ENCODE peak calls at places on chromosomes 7 and 10, in ten cellular contexts. A, V, M, C, P, O, I, N, L and R are unnamed samples.

GRCh38 chr10:77493851-77494788 is 143.5 kb downstream of the KCNMA1 start:
- DNase-seq in N (no peak), I (peak), P (no peak), M (no peak), A (peak), V (peak), C (no peak), L (peak), O (peak), R (peak)

GRCh38 chr7:66967029-66967428 is 28.4 kb downstream of the SBDS start:
- DNase-seq in C (no peak), P (no peak), O (no peak), A (no peak), M (no peak), L (no peak), N (no peak), I (no peak), V (no peak), R (no peak)

GRCh38 chr7:149093228-149093627 is 2.7 kb upstream of the ZNF786 start:
- DNase-seq in O (no peak), I (no peak), C (no peak), P (no peak), V (no peak), M (no peak), A (peak), N (no peak), L (peak), R (no peak)

GRCh38 chr7:155764432-155764798 is 47.8 kb downstream of the SHH start:
- DNase-seq in L (no peak), C (no peak), P (no peak), V (no peak), A (no peak), N (no peak), O (no peak), M (no peak), I (no peak), R (no peak)

GRCh38 chr7:149524399-149524798 is 26.8 kb upstream of the ZNF746 start:
- DNase-seq in O (no peak), I (peak), L (no peak), C (no peak), N (no peak), V (no peak), M (no peak), A (no peak), P (no peak), R (peak)

GRCh38 chr10:7302393-7303054 is 108.3 kb downstream of the SFMBT2 start:
- DNase-seq in A (no peak), L (no peak), P (no peak), N (no peak), O (peak), C (no peak), V (no peak), M (no peak), I (no peak), R (no peak)

GRCh38 chr7:118648002-118648401 is 423.5 kb downstream of the ANKRD7 start:
- DNase-seq in O (no peak), I (no peak), L (no peak), M (no peak), V (no peak), N (no peak), C (no peak), P (no peak), A (no peak), R (no peak)

GRCh38 chr7:102890292-102890970 is 22.4 kb upstream of the LRRC17 start:
- DNase-seq in O (peak), P (no peak), V (no peak), N (no peak), L (peak), C (no peak), I (no peak), A (no peak), M (no peak), R (peak)

GRCh38 chr10:52216852-52217251 is 97.2 kb upstream of the DKK1 start:
- DNase-seq in P (no peak), I (peak), O (peak), N (no peak), C (no peak), V (no peak), M (no peak), A (peak), L (no peak), R (peak)

GRCh38 chr10:66586073-66586472 is 339.8 kb upstream of the LRRTM3 start:
- DNase-seq in O (peak), L (no peak), M (no peak), P (no peak), N (peak), I (no peak), A (no peak), V (no peak), C (no peak), R (peak)

GRCh38 chr10:66591865-66592264 is 334.0 kb upstream of the LRRTM3 start:
- DNase-seq in I (peak), V (no peak), P (no peak), L (no peak), A (no peak), C (no peak), M (no peak), O (peak), N (no peak), R (peak)

GRCh38 chr10:66587680-66588050 is 338.2 kb upstream of the LRRTM3 start:
- DNase-seq in M (no peak), L (no peak), I (no peak), C (no peak), N (no peak), A (no peak), P (no peak), V (no peak), O (no peak), R (no peak)

GRCh38 chr10:66586897-66587679 is 338.7 kb upstream of the LRRTM3 start:
- DNase-seq in N (no peak), L (no peak), O (no peak), I (no peak), P (no peak), C (no peak), M (no peak), A (no peak), V (no peak), R (no peak)
- TF ChIP-seq CTCF in N (no peak), L (no peak), O (no peak), I (no peak), P (no peak), C (no peak), M (no peak), A (no peak), V (no peak), R (no peak)

DNA sequence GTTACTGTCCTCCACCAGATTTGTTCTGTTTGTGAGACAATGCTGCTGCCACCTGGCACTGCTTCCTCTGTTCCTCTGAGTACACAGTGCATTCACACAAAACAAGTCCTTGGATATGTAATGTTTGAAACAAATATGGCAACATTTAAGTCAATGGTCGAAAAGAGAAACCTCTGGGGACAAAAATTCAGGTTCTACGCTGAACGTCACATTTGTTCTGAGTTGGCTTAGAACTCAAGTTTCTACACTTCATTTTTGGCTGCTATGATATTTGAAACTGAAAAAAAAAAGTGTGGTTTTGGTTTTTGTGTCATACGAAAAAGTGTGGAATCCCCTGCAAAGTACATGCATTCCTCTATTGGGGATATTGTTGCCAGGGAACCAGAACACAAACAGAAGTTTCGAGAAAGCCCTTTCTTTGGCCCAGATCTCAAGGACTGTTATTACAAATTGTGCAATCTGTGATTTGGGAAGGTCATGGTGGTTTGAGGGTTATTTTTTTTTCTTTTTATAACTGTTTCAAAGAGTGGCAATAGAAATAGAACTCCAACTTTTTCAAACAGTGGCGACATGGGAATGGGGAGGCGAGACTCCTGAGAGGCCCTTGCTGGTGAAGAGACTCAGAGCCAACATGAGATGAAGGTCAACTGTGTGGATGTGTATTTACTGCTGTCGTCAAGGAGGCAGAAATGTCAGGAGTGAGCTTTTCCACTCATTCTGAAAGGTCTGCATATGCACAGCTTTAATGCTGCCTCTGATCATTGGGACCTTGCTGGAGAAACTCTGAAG is 127.5 kb downstream of the CUBN start:
- DNase-seq in A (peak), P (peak), O (peak), I (no peak), L (no peak), N (no peak), V (no peak), C (peak), M (peak), R (peak)
- H3K4me3 ChIP-seq in A (no peak), P (no peak), O (no peak), I (no peak), L (no peak), N (no peak), V (no peak), C (no peak), M (no peak), R (no peak)

GRCh38 chr10:95214369-95214768 is 20.3 kb downstream of the ACSM6 start:
- DNase-seq in L (no peak), P (no peak), C (peak), N (no peak), V (no peak), O (no peak), M (no peak), A (no peak), I (no peak), R (no peak)

GRCh38 chr10:95211606-95212279 is 17.7 kb downstream of the ACSM6 start:
- DNase-seq in C (no peak), A (no peak), M (no peak), V (no peak), I (no peak), P (no peak), N (no peak), L (no peak), O (peak), R (no peak)

GRCh38 chr10:95209509-95210127 is 15.6 kb downstream of the ACSM6 start:
- DNase-seq in V (no peak), A (no peak), I (no peak), M (no peak), L (no peak), O (no peak), C (no peak), P (no peak), N (no peak), R (no peak)

GRCh38 chr10:95214793-95215192 is 20.8 kb downstream of the ACSM6 start:
- DNase-seq in C (peak), A (no peak), V (no peak), N (no peak), P (no peak), L (no peak), M (no peak), I (peak), O (peak), R (no peak)

DNA sequence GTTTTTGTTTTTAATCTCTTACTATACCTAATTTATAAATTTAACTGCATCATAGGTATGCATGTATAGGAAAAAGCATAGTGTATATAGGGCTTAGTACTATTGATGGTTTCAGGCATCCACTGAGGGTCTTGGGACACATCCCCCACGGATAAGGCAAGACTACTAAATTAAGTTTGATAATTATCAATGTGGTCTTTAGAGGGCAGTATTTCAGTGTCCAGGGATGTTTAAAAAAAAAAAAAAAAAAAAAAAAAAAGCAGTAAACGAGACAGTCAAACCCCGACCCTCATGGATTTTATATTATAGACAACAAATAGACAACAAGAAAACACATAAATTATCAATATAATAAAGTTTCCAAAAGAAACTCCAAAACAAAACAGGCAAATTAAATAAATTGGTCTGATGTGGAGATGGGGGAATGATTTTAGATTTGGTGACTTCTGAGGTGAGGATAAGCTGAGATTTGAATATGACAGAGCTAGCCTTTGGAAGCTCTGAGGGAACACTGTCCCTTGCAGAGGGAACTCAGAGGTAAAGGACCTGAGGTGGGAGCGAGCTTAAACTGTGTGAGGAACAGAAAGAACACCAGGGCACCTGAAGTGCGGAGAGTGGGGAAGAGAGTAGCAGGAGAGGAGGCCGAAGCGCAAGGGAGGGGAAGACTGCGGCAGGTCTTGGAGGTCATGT is 14.8 kb downstream of the ACSM6 start:
- DNase-seq in N (no peak), M (no peak), L (peak), P (no peak), O (no peak), I (no peak), V (peak), C (no peak), A (no peak), R (peak)
- TF ChIP-seq CTCF in N (no peak), M (peak), L (peak), P (no peak), O (peak), I (no peak), V (peak), C (peak), A (no peak), R (no peak)

DNA sequence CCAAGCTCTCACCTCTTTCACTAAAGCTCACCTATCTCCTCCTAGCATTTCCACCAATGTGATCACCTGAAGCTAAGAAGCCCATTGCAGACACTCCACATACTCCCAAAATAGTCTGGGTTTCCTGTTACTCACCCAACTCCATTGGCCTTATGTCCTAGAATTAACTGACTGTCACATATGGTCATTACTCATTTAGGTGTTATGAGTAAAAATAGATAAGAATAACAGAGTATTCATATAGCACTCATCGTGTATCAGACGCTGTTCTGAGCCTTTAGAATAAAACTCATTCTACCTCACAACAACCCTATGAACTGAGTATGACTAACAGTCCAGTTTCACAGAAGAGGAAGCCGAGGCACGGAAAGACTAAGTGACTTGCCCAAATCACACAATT is 174.2 kb upstream of the NPVF start:
- DNase-seq in I (no peak), L (no peak), M (no peak), C (no peak), P (no peak), V (no peak), N (no peak), A (no peak), O (no peak), R (peak)
- H3K4me3 ChIP-seq in I (no peak), L (no peak), M (no peak), C (no peak), P (no peak), V (no peak), N (no peak), A (no peak), O (no peak), R (no peak)

DNA sequence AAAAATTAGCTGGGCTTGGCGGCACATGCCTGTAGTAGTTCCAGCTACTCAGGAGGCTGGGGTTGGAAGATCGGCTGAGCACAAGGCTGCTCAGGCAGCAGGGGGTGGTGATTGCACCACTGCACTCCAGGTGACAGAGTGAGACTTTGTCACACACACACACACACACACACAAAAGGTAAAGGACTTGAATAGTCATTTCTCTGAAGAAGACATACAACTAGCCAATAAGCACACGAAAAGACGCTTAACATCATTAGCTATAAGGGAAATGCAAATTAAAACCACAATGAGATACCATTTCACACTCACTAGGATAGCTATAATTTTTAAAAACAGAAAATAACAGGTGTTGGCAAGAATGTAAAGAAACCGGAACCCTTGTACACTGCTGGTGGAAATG is 48.6 kb downstream of the HIP1 start:
- DNase-seq in I (no peak), L (no peak), M (no peak), C (no peak), A (peak), V (no peak), O (no peak), P (no peak), N (no peak), R (no peak)
- TF ChIP-seq CTCF in I (no peak), L (no peak), M (no peak), C (no peak), A (no peak), V (no peak), O (no peak), P (no peak), N (no peak), R (no peak)

DNA sequence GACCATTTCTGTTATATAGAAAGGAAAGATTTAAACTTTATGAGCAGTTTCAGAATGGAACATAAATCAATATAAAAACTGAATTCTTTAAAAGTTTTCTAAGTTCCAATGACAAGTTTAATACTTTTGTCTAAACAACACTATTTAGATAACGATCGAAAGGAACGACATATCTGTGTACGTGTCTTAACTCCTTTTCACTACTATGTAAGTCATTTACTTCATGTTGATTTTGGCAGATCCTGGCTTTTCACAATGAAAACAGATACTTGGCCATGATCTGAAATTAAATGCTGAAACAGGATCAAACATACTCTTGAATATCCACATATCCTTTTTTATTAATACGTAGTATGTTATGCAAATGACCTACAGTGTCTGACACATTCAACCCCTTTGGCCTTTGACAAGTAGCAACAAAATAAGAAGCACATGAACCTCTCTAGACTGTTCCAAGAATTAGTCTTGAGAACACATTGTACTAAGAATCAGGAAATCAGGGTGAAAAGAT is 41.9 kb downstream of the RNLS start:
- DNase-seq in L (no peak), P (no peak), O (no peak), A (no peak), V (no peak), C (no peak), N (no peak), I (peak), M (no peak), R (peak)
- H3K4me3 ChIP-seq in L (no peak), P (no peak), O (no peak), A (no peak), V (no peak), C (no peak), N (no peak), I (no peak), M (no peak), R (no peak)